ENCODE peak calls at places on chromosomes 6 and 20, in five cellular contexts. One of them, this sample, is unnamed.

GRCh38 chr20:33868042-33868441 is 56.9 kb downstream of the CHMP4B start:
- DNase-seq in WTC11: no peak
- DNase-seq in stimulated activated CD8-positive, alpha-beta memory T cell treated with anti-CD3 and anti-CD28 coated beads, Interleukin-15, amount 100 ng/mL, for 24 hours: no peak
- DNase-seq in HuH-7: no peak
- DNase-seq in activated effector memory CD4-positive, alpha-beta T cell treated with anti-CD3 and anti-CD28 coated beads, Interleukin-2, amount 50 U/mL, for 16 hours: no peak
- DNase-seq in this sample: no peak

GRCh38 chr20:13205848-13206434 is 15.1 kb upstream of the ISM1 start:
- DNase-seq in WTC11: no peak
- DNase-seq in stimulated activated CD8-positive, alpha-beta memory T cell treated with anti-CD3 and anti-CD28 coated beads, Interleukin-15, amount 100 ng/mL, for 24 hours: no peak
- DNase-seq in HuH-7: no peak
- DNase-seq in activated effector memory CD4-positive, alpha-beta T cell treated with anti-CD3 and anti-CD28 coated beads, Interleukin-2, amount 50 U/mL, for 16 hours: no peak
- DNase-seq in this sample: no peak

GRCh38 chr6:112330877-112331260 is 16.3 kb upstream of the RFPL4B start:
- DNase-seq in WTC11: no peak
- DNase-seq in stimulated activated CD8-positive, alpha-beta memory T cell treated with anti-CD3 and anti-CD28 coated beads, Interleukin-15, amount 100 ng/mL, for 24 hours: no peak
- DNase-seq in HuH-7: no peak
- DNase-seq in activated effector memory CD4-positive, alpha-beta T cell treated with anti-CD3 and anti-CD28 coated beads, Interleukin-2, amount 50 U/mL, for 16 hours: no peak
- DNase-seq in this sample: no peak

GRCh38 chr6:159866286-159867247 is 24.2 kb upstream of the MAS1 start:
- DNase-seq in WTC11: no peak
- DNase-seq in stimulated activated CD8-positive, alpha-beta memory T cell treated with anti-CD3 and anti-CD28 coated beads, Interleukin-15, amount 100 ng/mL, for 24 hours: no peak
- DNase-seq in HuH-7: no peak
- DNase-seq in activated effector memory CD4-positive, alpha-beta T cell treated with anti-CD3 and anti-CD28 coated beads, Interleukin-2, amount 50 U/mL, for 16 hours: no peak
- DNase-seq in this sample: no peak

GRCh38 chr6:29456971-29457370 is at the start of the genes OR11A1 and OR2H1:
- DNase-seq in WTC11: no peak
- DNase-seq in stimulated activated CD8-positive, alpha-beta memory T cell treated with anti-CD3 and anti-CD28 coated beads, Interleukin-15, amount 100 ng/mL, for 24 hours: no peak
- DNase-seq in HuH-7: no peak
- DNase-seq in activated effector memory CD4-positive, alpha-beta T cell treated with anti-CD3 and anti-CD28 coated beads, Interleukin-2, amount 50 U/mL, for 16 hours: no peak
- DNase-seq in this sample: no peak

GRCh38 chr6:129089357-129089756 is 206.4 kb downstream of the LAMA2 start:
- DNase-seq in WTC11: no peak
- DNase-seq in stimulated activated CD8-positive, alpha-beta memory T cell treated with anti-CD3 and anti-CD28 coated beads, Interleukin-15, amount 100 ng/mL, for 24 hours: no peak
- DNase-seq in HuH-7: no peak
- DNase-seq in activated effector memory CD4-positive, alpha-beta T cell treated with anti-CD3 and anti-CD28 coated beads, Interleukin-2, amount 50 U/mL, for 16 hours: no peak
- DNase-seq in this sample: no peak

GRCh38 chr6:136641873-136642465 is 91.7 kb upstream of the MAP7 start:
- DNase-seq in WTC11: no peak
- DNase-seq in stimulated activated CD8-positive, alpha-beta memory T cell treated with anti-CD3 and anti-CD28 coated beads, Interleukin-15, amount 100 ng/mL, for 24 hours: no peak
- DNase-seq in HuH-7: no peak
- DNase-seq in activated effector memory CD4-positive, alpha-beta T cell treated with anti-CD3 and anti-CD28 coated beads, Interleukin-2, amount 50 U/mL, for 16 hours: no peak
- DNase-seq in this sample: no peak

GRCh38 chr6:36888654-36889481 is 3.1 kb downstream of the C6orf89 start:
- DNase-seq in WTC11: no peak
- DNase-seq in stimulated activated CD8-positive, alpha-beta memory T cell treated with anti-CD3 and anti-CD28 coated beads, Interleukin-15, amount 100 ng/mL, for 24 hours: no peak
- DNase-seq in HuH-7: no peak
- DNase-seq in activated effector memory CD4-positive, alpha-beta T cell treated with anti-CD3 and anti-CD28 coated beads, Interleukin-2, amount 50 U/mL, for 16 hours: no peak
- DNase-seq in this sample: no peak

GRCh38 chr20:47487175-47487917 is 14.3 kb upstream of the NCOA3 start:
- DNase-seq in WTC11: no peak
- DNase-seq in stimulated activated CD8-positive, alpha-beta memory T cell treated with anti-CD3 and anti-CD28 coated beads, Interleukin-15, amount 100 ng/mL, for 24 hours: no peak
- DNase-seq in HuH-7: no peak
- DNase-seq in activated effector memory CD4-positive, alpha-beta T cell treated with anti-CD3 and anti-CD28 coated beads, Interleukin-2, amount 50 U/mL, for 16 hours: peak
- DNase-seq in this sample: no peak

GRCh38 chr6:137738931-137739504 is 128.0 kb upstream of the TNFAIP3 start:
- DNase-seq in WTC11: no peak
- DNase-seq in stimulated activated CD8-positive, alpha-beta memory T cell treated with anti-CD3 and anti-CD28 coated beads, Interleukin-15, amount 100 ng/mL, for 24 hours: no peak
- DNase-seq in HuH-7: no peak
- DNase-seq in activated effector memory CD4-positive, alpha-beta T cell treated with anti-CD3 and anti-CD28 coated beads, Interleukin-2, amount 50 U/mL, for 16 hours: no peak
- DNase-seq in this sample: no peak

GRCh38 chr6:19905584-19905983 is 68.4 kb downstream of the ID4 start:
- DNase-seq in WTC11: no peak
- DNase-seq in stimulated activated CD8-positive, alpha-beta memory T cell treated with anti-CD3 and anti-CD28 coated beads, Interleukin-15, amount 100 ng/mL, for 24 hours: no peak
- DNase-seq in HuH-7: no peak
- DNase-seq in activated effector memory CD4-positive, alpha-beta T cell treated with anti-CD3 and anti-CD28 coated beads, Interleukin-2, amount 50 U/mL, for 16 hours: no peak
- DNase-seq in this sample: no peak

GRCh38 chr20:13681248-13682125 is 42.8 kb upstream of the TASP1 start:
- DNase-seq in WTC11: no peak
- DNase-seq in stimulated activated CD8-positive, alpha-beta memory T cell treated with anti-CD3 and anti-CD28 coated beads, Interleukin-15, amount 100 ng/mL, for 24 hours: no peak
- DNase-seq in HuH-7: peak
- DNase-seq in activated effector memory CD4-positive, alpha-beta T cell treated with anti-CD3 and anti-CD28 coated beads, Interleukin-2, amount 50 U/mL, for 16 hours: no peak
- DNase-seq in this sample: no peak

GRCh38 chr6:167565884-167566491 is 241.1 kb downstream of the TTLL2 start:
- DNase-seq in WTC11: no peak
- DNase-seq in stimulated activated CD8-positive, alpha-beta memory T cell treated with anti-CD3 and anti-CD28 coated beads, Interleukin-15, amount 100 ng/mL, for 24 hours: no peak
- DNase-seq in HuH-7: peak
- DNase-seq in activated effector memory CD4-positive, alpha-beta T cell treated with anti-CD3 and anti-CD28 coated beads, Interleukin-2, amount 50 U/mL, for 16 hours: no peak
- DNase-seq in this sample: no peak

GRCh38 chr20:52493177-52493711 is 301.7 kb upstream of the ZFP64 start:
- DNase-seq in WTC11: no peak
- DNase-seq in stimulated activated CD8-positive, alpha-beta memory T cell treated with anti-CD3 and anti-CD28 coated beads, Interleukin-15, amount 100 ng/mL, for 24 hours: no peak
- DNase-seq in HuH-7: no peak
- DNase-seq in activated effector memory CD4-positive, alpha-beta T cell treated with anti-CD3 and anti-CD28 coated beads, Interleukin-2, amount 50 U/mL, for 16 hours: no peak
- DNase-seq in this sample: no peak

GRCh38 chr6:168021581-168021980 is 24.1 kb downstream of the KIF25 start:
- DNase-seq in WTC11: no peak
- DNase-seq in stimulated activated CD8-positive, alpha-beta memory T cell treated with anti-CD3 and anti-CD28 coated beads, Interleukin-15, amount 100 ng/mL, for 24 hours: no peak
- DNase-seq in HuH-7: no peak
- DNase-seq in activated effector memory CD4-positive, alpha-beta T cell treated with anti-CD3 and anti-CD28 coated beads, Interleukin-2, amount 50 U/mL, for 16 hours: no peak
- DNase-seq in this sample: no peak

GRCh38 chr6:136137008-136137689 is 113.0 kb downstream of the MTFR2 start:
- DNase-seq in WTC11: no peak
- DNase-seq in stimulated activated CD8-positive, alpha-beta memory T cell treated with anti-CD3 and anti-CD28 coated beads, Interleukin-15, amount 100 ng/mL, for 24 hours: no peak
- DNase-seq in HuH-7: peak
- DNase-seq in activated effector memory CD4-positive, alpha-beta T cell treated with anti-CD3 and anti-CD28 coated beads, Interleukin-2, amount 50 U/mL, for 16 hours: no peak
- DNase-seq in this sample: no peak

GRCh38 chr6:135517527-135517926 is 20.0 kb upstream of the AHI1 start:
- DNase-seq in WTC11: no peak
- DNase-seq in stimulated activated CD8-positive, alpha-beta memory T cell treated with anti-CD3 and anti-CD28 coated beads, Interleukin-15, amount 100 ng/mL, for 24 hours: no peak
- DNase-seq in HuH-7: no peak
- DNase-seq in activated effector memory CD4-positive, alpha-beta T cell treated with anti-CD3 and anti-CD28 coated beads, Interleukin-2, amount 50 U/mL, for 16 hours: no peak
- DNase-seq in this sample: no peak

GRCh38 chr20:24027229-24027628 is 38.6 kb upstream of the GGTLC1 start:
- DNase-seq in WTC11: no peak
- DNase-seq in stimulated activated CD8-positive, alpha-beta memory T cell treated with anti-CD3 and anti-CD28 coated beads, Interleukin-15, amount 100 ng/mL, for 24 hours: peak
- DNase-seq in HuH-7: no peak
- DNase-seq in activated effector memory CD4-positive, alpha-beta T cell treated with anti-CD3 and anti-CD28 coated beads, Interleukin-2, amount 50 U/mL, for 16 hours: peak
- DNase-seq in this sample: no peak

GRCh38 chr6:5087389-5087788 is 2.2 kb downstream of the PPP1R3G start:
- DNase-seq in WTC11: no peak
- DNase-seq in stimulated activated CD8-positive, alpha-beta memory T cell treated with anti-CD3 and anti-CD28 coated beads, Interleukin-15, amount 100 ng/mL, for 24 hours: no peak
- DNase-seq in HuH-7: no peak
- DNase-seq in activated effector memory CD4-positive, alpha-beta T cell treated with anti-CD3 and anti-CD28 coated beads, Interleukin-2, amount 50 U/mL, for 16 hours: no peak
- DNase-seq in this sample: no peak

GRCh38 chr20:32971703-32972161 is 32.5 kb downstream of the SUN5 start:
- DNase-seq in WTC11: no peak
- DNase-seq in stimulated activated CD8-positive, alpha-beta memory T cell treated with anti-CD3 and anti-CD28 coated beads, Interleukin-15, amount 100 ng/mL, for 24 hours: no peak
- DNase-seq in HuH-7: no peak
- DNase-seq in activated effector memory CD4-positive, alpha-beta T cell treated with anti-CD3 and anti-CD28 coated beads, Interleukin-2, amount 50 U/mL, for 16 hours: no peak
- DNase-seq in this sample: peak

GRCh38 chr6:137258170-137258569 is 39.0 kb upstream of the IFNGR1 start:
- DNase-seq in WTC11: no peak
- DNase-seq in stimulated activated CD8-positive, alpha-beta memory T cell treated with anti-CD3 and anti-CD28 coated beads, Interleukin-15, amount 100 ng/mL, for 24 hours: no peak
- DNase-seq in HuH-7: no peak
- DNase-seq in activated effector memory CD4-positive, alpha-beta T cell treated with anti-CD3 and anti-CD28 coated beads, Interleukin-2, amount 50 U/mL, for 16 hours: no peak
- DNase-seq in this sample: no peak

GRCh38 chr6:21159465-21159864 is 434.1 kb upstream of the SOX4 start:
- DNase-seq in WTC11: no peak
- DNase-seq in stimulated activated CD8-positive, alpha-beta memory T cell treated with anti-CD3 and anti-CD28 coated beads, Interleukin-15, amount 100 ng/mL, for 24 hours: no peak
- DNase-seq in HuH-7: no peak
- DNase-seq in activated effector memory CD4-positive, alpha-beta T cell treated with anti-CD3 and anti-CD28 coated beads, Interleukin-2, amount 50 U/mL, for 16 hours: no peak
- DNase-seq in this sample: no peak

GRCh38 chr6:89375427-89375868 is 22.9 kb upstream of the UBE2J1 start:
- DNase-seq in WTC11: peak
- DNase-seq in stimulated activated CD8-positive, alpha-beta memory T cell treated with anti-CD3 and anti-CD28 coated beads, Interleukin-15, amount 100 ng/mL, for 24 hours: peak
- DNase-seq in HuH-7: peak
- DNase-seq in activated effector memory CD4-positive, alpha-beta T cell treated with anti-CD3 and anti-CD28 coated beads, Interleukin-2, amount 50 U/mL, for 16 hours: peak
- DNase-seq in this sample: no peak

GRCh38 chr6:154474636-154475428 is 35.7 kb downstream of the CNKSR3 start:
- DNase-seq in WTC11: no peak
- DNase-seq in stimulated activated CD8-positive, alpha-beta memory T cell treated with anti-CD3 and anti-CD28 coated beads, Interleukin-15, amount 100 ng/mL, for 24 hours: no peak
- DNase-seq in HuH-7: no peak
- DNase-seq in activated effector memory CD4-positive, alpha-beta T cell treated with anti-CD3 and anti-CD28 coated beads, Interleukin-2, amount 50 U/mL, for 16 hours: no peak
- DNase-seq in this sample: no peak

This sample was measured in RWPE2.